ENCODE peak calls at places on chromosomes 12 and 14, in eight cellular contexts. Y is dorsolateral prefrontal cortex; S is endothelial cell; P is cardiac fibroblast; O is bronchial epithelial cell; C is right lobe of liver; K is CD8-positive, alpha-beta T cell; N is Calu3. M is an unnamed sample.
A peak's percentile ranks its signal among the peaks of the same experiment; 100 is the strongest.

GRCh38 chr14:83300454-83301064 is 1766.9 kb upstream of the SEL1L start:
- DNase-seq in Y (no peak), S (no peak), P (peak; percentile 56), O (peak; percentile 38), C (no peak), K (no peak), N (no peak), M (no peak)

GRCh38 chr12:84757978-84758377 is 154.6 kb downstream of the SLC6A15 start:
- DNase-seq in Y (no peak), S (no peak), P (peak; percentile 69), O (peak; percentile 70), C (no peak), K (no peak), N (peak; percentile 9), M (no peak)

GRCh38 chr14:79855789-79856188 is 355.5 kb downstream of the DIO2 start:
- DNase-seq in Y (no peak), S (no peak), P (peak; percentile 28), O (no peak), C (no peak), K (no peak), N (no peak), M (no peak)

GRCh38 chr14:102058931-102059330 is 27.9 kb downstream of the HSP90AA1 start:
- DNase-seq in Y (no peak), S (no peak), P (no peak), O (no peak), C (no peak), K (no peak), N (no peak), M (no peak)

GRCh38 chr14:35229495-35230089 is 62.6 kb upstream of the PSMA6 start:
- DNase-seq in Y (no peak), S (no peak), P (peak; percentile 39), O (peak; percentile 38), C (no peak), K (no peak), N (no peak), M (no peak)

GRCh38 chr12:56042430-56043203 is 899 bp downstream of the RPS26 start:
- DNase-seq in Y (no peak), S (no peak), P (no peak), O (no peak), C (no peak), K (no peak), N (no peak), M (no peak)

GRCh38 chr12:38155020-38155395 is 161.6 kb upstream of the ALG10B start:
- DNase-seq in Y (no peak), S (no peak), P (no peak), O (no peak), C (no peak), K (no peak), N (no peak), M (no peak)

GRCh38 chr14:61281186-61281676 is at the start of gene TMEM30B:
- DNase-seq in Y (no peak), S (no peak), P (no peak), O (peak; percentile 94), C (peak; percentile 39), K (peak; percentile 67), N (peak; percentile 94), M (peak; percentile 77)

GRCh38 chr12:51264297-51264696 is 5.9 kb downstream of the SMAGP start:
- DNase-seq in Y (no peak), S (no peak), P (no peak), O (no peak), C (no peak), K (no peak), N (no peak), M (no peak)

GRCh38 chr12:124497658-124498057 is 69.8 kb downstream of the NCOR2 start:
- DNase-seq in Y (peak; percentile 83), S (no peak), P (peak; percentile 83), O (peak; percentile 74), C (no peak), K (no peak), N (no peak), M (no peak)

GRCh38 chr12:94200069-94200468 is 51.7 kb downstream of the PLXNC1 start:
- DNase-seq in Y (no peak), S (no peak), P (no peak), O (no peak), C (no peak), K (no peak), N (no peak), M (no peak)

GRCh38 chr12:94198469-94198868 is 50.1 kb downstream of the PLXNC1 start:
- DNase-seq in Y (no peak), S (no peak), P (no peak), O (no peak), C (no peak), K (peak; percentile 9), N (no peak), M (no peak)

GRCh38 chr12:94195483-94195882 is 47.1 kb downstream of the PLXNC1 start:
- DNase-seq in Y (no peak), S (no peak), P (no peak), O (no peak), C (no peak), K (peak; percentile 13), N (no peak), M (no peak)

GRCh38 chr12:94200695-94201094 is 52.3 kb downstream of the PLXNC1 start:
- DNase-seq in Y (no peak), S (no peak), P (no peak), O (no peak), C (no peak), K (peak; percentile 4), N (no peak), M (no peak)

DNA sequence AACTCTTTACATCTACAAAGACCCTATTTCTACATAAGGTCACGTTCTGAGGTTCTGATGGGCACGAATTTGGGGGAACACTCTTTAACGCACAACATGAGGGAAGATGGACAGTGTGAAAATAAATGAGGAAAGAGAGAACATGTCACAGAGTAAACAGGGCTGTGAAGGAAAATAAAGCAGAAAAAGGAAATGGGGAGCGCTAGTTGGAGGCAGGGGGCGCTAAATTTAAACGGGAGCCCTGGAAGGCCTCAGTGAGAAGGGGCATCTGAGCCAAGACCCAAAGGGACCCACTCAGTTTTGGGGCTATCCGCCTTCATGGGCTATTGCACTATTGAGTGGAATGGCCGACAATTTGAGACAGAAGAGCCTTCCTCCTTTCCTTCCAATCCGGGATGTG is 50.5 kb downstream of the PLXNC1 start:
- DNase-seq in Y (no peak), S (no peak), P (no peak), O (no peak), C (no peak), K (no peak), N (no peak), M (no peak)
- TF ChIP-seq CTCF in Y (no peak), S (no peak), P (no peak), O (no peak), C (no peak), K (no peak), N (no peak), M (no peak)

GRCh38 chr12:80936642-80937390 is 918 bp downstream of the LIN7A start:
- DNase-seq in Y (no peak), S (peak; percentile 65), P (peak; percentile 52), O (no peak), C (peak; percentile 77), K (no peak), N (peak; percentile 60), M (peak; percentile 68)
- TF ChIP-seq CTCF in Y (peak; percentile 7), S (no peak), P (no peak), O (no peak), C (no peak), K (no peak), N (no peak), M (peak; percentile 8)

GRCh38 chr12:49388682-49389081 is 21.4 kb downstream of the SPATS2 start:
- DNase-seq in Y (no peak), S (no peak), P (no peak), O (no peak), C (no peak), K (no peak), N (no peak), M (no peak)

DNA sequence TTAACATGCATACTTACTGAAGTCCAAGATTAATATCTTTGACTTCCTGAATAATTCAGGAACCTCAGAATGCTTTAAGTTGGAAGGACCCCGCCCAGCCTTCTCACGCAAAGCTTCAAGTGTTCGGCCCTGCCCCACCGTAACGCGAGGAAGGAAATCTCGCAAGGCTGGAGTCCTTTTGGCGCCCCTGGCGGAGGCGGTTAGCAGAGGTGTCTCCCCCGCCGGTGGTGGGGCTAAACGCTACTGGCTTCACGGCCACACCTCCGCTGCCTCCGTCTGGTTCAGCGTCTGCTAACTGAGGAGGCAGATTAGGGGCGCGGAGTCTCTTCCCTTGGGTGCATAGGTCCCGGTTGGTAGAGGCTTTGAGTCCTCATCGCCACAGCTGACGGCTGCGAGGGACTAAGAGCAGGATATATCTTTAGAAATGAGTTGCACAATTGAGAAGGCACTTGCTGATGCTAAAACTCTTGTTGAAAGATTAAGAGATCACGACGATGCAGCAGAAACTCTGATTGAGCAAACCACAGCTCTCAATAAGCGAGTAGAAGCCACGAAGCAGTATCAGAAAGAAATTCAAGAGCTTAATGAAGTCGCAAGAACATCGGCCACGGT is 21.9 kb downstream of the SPATS2 start:
- DNase-seq in Y (no peak), S (peak; percentile 62), P (no peak), O (no peak), C (peak; percentile 30), K (peak; percentile 81), N (no peak), M (no peak)
- TF ChIP-seq CTCF in Y (no peak), S (peak; percentile 37), P (no peak), O (no peak), C (no peak), K (peak; percentile 35), N (no peak), M (peak; percentile 9)

DNA sequence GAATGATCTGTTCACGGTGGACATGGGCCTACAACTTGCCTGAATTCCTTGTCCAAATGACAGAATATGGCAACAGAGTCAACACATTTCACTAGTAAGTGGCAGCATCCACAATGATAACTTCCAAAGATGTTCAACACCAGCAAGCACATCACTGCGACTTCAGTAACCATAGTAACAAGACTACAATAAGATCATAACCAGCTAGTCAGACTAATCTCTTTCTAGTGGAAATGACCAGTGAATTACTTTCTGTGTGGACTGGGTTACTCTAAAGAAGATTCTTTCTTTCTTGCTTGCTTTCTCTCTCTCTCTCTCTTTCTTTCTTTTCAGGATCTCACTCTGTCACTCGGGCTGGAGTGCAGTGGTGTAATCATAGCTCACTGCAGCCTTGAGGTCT is 14.6 kb upstream of the GNPTAB start:
- DNase-seq in Y (no peak), S (no peak), P (no peak), O (no peak), C (no peak), K (no peak), N (no peak), M (no peak)
- TF ChIP-seq CTCF in Y (no peak), S (no peak), P (no peak), O (no peak), C (no peak), K (no peak), N (no peak), M (no peak)

GRCh38 chr12:13251496-13251895 is 55.0 kb downstream of the EMP1 start:
- DNase-seq in Y (no peak), S (no peak), P (no peak), O (no peak), C (no peak), K (no peak), N (no peak), M (no peak)

GRCh38 chr12:13243516-13244070 is 47.1 kb downstream of the EMP1 start:
- DNase-seq in Y (no peak), S (no peak), P (peak; percentile 72), O (no peak), C (no peak), K (no peak), N (no peak), M (no peak)

GRCh38 chr12:13248956-13249355 is 52.4 kb downstream of the EMP1 start:
- DNase-seq in Y (no peak), S (no peak), P (no peak), O (no peak), C (no peak), K (no peak), N (no peak), M (no peak)

GRCh38 chr12:13250416-13250815 is 53.9 kb downstream of the EMP1 start:
- DNase-seq in Y (no peak), S (no peak), P (peak; percentile 27), O (peak; percentile 92), C (no peak), K (no peak), N (peak; percentile 13), M (no peak)

GRCh38 chr12:13247596-13247995 is 51.1 kb downstream of the EMP1 start:
- DNase-seq in Y (no peak), S (no peak), P (no peak), O (peak; percentile 91), C (no peak), K (no peak), N (no peak), M (no peak)
- TF ChIP-seq CTCF in Y (no peak), S (no peak), P (no peak), O (no peak), C (no peak), K (no peak), N (no peak), M (no peak)

M was measured in progenitor cell of endocrine pancreas.